ENCODE peak calls at places on chromosome 1, in seven cellular contexts. I is stimulated activated naive CD8-positive, alpha-beta T cell treated with anti-CD3 and anti-CD28 coated beads, Interleukin-15, amount 100 ng/mL, for 72 hours; E is NCI-H748 treated with DMSO at 0.1 percent for 48 hours; T is brain microvascular endothelial cell; W is CMK; P is body of pancreas; Z is CD4-positive, alpha-beta T cell. M is an unnamed sample.

GRCh38 chr1:239306426-239306825 is 79.9 kb upstream of the CHRM3 start:
- DNase-seq in W (no peak), Z (no peak), P (no peak), T (no peak), I (no peak), E (no peak), M (no peak)

GRCh38 chr1:175918364-175918801 is 175.0 kb upstream of the TNR start:
- DNase-seq in P (no peak), I (no peak), W (no peak), E (no peak), Z (no peak), T (no peak), M (no peak)

GRCh38 chr1:68801440-68801839 is 304.6 kb upstream of the DEPDC1 start:
- DNase-seq in I (no peak), Z (no peak), P (no peak), E (no peak), T (no peak), W (no peak), M (no peak)

GRCh38 chr1:181056560-181056959 is 22.8 kb downstream of the MR1 start:
- DNase-seq in T (no peak), I (no peak), W (no peak), Z (no peak), E (no peak), P (no peak), M (no peak)

GRCh38 chr1:218304281-218305039 is 19.4 kb downstream of the RRP15 start:
- DNase-seq in P (no peak), E (no peak), I (no peak), Z (no peak), W (peak), T (peak), M (no peak)

GRCh38 chr1:96845464-96845863 is 123.9 kb downstream of the PTBP2 start:
- DNase-seq in Z (no peak), W (no peak), T (peak), I (peak), P (peak), E (no peak), M (peak)

GRCh38 chr1:81670286-81670685 is 130.4 kb upstream of the ADGRL2 start:
- DNase-seq in I (no peak), P (peak), Z (no peak), W (no peak), T (peak), E (no peak), M (no peak)

GRCh38 chr1:151858030-151858746 is 4.7 kb upstream of the THEM5 start:
- DNase-seq in W (no peak), P (no peak), I (no peak), Z (no peak), E (no peak), T (no peak), M (no peak)

GRCh38 chr1:46535063-46535462 is 16.4 kb downstream of the KNCN start:
- DNase-seq in E (no peak), W (no peak), P (peak), T (no peak), Z (no peak), I (no peak), M (peak)

GRCh38 chr1:61000327-61000726 is 82.0 kb upstream of the NFIA start:
- DNase-seq in W (no peak), P (no peak), Z (no peak), E (no peak), I (no peak), T (no peak), M (no peak)

GRCh38 chr1:58318157-58318665 is 228.3 kb downstream of the OMA1 start:
- DNase-seq in E (no peak), Z (no peak), W (no peak), I (no peak), T (no peak), P (no peak), M (no peak)

GRCh38 chr1:10962483-10962882 is 50.0 kb upstream of the TARDBP start:
- DNase-seq in Z (no peak), P (peak), W (no peak), T (no peak), I (no peak), E (peak), M (no peak)

GRCh38 chr1:151611832-151612505 is at the start of gene SNX27:
- DNase-seq in T (peak), W (peak), I (peak), Z (peak), P (peak), E (peak), M (peak)

GRCh38 chr1:31699341-31699891 is 4.4 kb downstream of the COL16A1 start:
- DNase-seq in Z (no peak), E (no peak), T (no peak), P (no peak), I (no peak), W (no peak), M (no peak)

GRCh38 chr1:238052496-238053266 is 162.0 kb upstream of the ZP4 start:
- DNase-seq in I (no peak), W (no peak), Z (no peak), E (peak), P (no peak), T (no peak), M (no peak)

GRCh38 chr1:238252033-238252802 is 361.5 kb upstream of the ZP4 start:
- DNase-seq in P (peak), Z (peak), T (peak), I (peak), E (no peak), W (peak), M (peak)

GRCh38 chr1:68470388-68470970 is 20.7 kb upstream of the RPE65 start:
- DNase-seq in E (no peak), I (no peak), W (no peak), Z (no peak), P (no peak), T (peak), M (no peak)

GRCh38 chr1:224338150-224338838 is 8.3 kb upstream of the NVL start:
- DNase-seq in E (no peak), Z (no peak), T (no peak), W (no peak), I (no peak), P (no peak), M (no peak)

GRCh38 chr1:152185544-152186391 is 26.7 kb upstream of the RPTN start:
- DNase-seq in Z (peak), I (peak), E (peak), T (peak), W (peak), P (peak), M (peak)

GRCh38 chr1:232793944-232794343 is 11.3 kb upstream of the MAP10 start:
- DNase-seq in I (no peak), Z (no peak), P (peak), T (peak), W (no peak), E (no peak), M (no peak)

GRCh38 chr1:199616947-199617346 is 410.6 kb upstream of the NR5A2 start:
- DNase-seq in E (no peak), W (no peak), I (no peak), Z (no peak), P (no peak), T (no peak), M (no peak)

GRCh38 chr1:40635763-40636500 is 29.6 kb downstream of the RIMS3 start:
- DNase-seq in W (no peak), E (no peak), P (no peak), T (no peak), I (no peak), Z (no peak), M (no peak)

GRCh38 chr1:54808443-54809207 is 7.5 kb upstream of the TTC22 start:
- DNase-seq in P (peak), W (no peak), T (no peak), Z (no peak), E (no peak), I (no peak), M (no peak)

GRCh38 chr1:3942416-3943122 is 42.5 kb upstream of the C1orf174 start:
- DNase-seq in P (no peak), E (peak), W (no peak), Z (no peak), T (no peak), I (no peak), M (peak)

GRCh38 chr1:9275567-9276034 is 17.1 kb upstream of the SPSB1 start:
- DNase-seq in T (peak), I (peak), P (no peak), E (no peak), Z (no peak), W (no peak), M (no peak)

GRCh38 chr1:231500666-231501065 is 27.8 kb upstream of the TSNAX start:
- DNase-seq in T (no peak), P (no peak), W (no peak), E (no peak), Z (no peak), I (no peak), M (no peak)

GRCh38 chr1:193062698-193063463 is 3.5 kb downstream of the RO60 start:
- DNase-seq in I (no peak), E (no peak), W (no peak), T (no peak), Z (no peak), P (no peak), M (no peak)

GRCh38 chr1:31736675-31737074 is 27.5 kb downstream of the ADGRB2 start:
- DNase-seq in P (peak), I (no peak), T (no peak), Z (peak), W (no peak), E (no peak), M (no peak)

GRCh38 chr1:5599541-5599940 is 392.7 kb downstream of the NPHP4 start:
- DNase-seq in Z (no peak), E (no peak), W (no peak), I (no peak), T (no peak), P (no peak), M (no peak)

M was measured in HuH-7.5.